ENCODE peak calls at places on chromosomes 16 and 17, in six cellular contexts. P is DND-41, D is astrocyte of the spinal cord, H is hepatocyte, Q is nephron progenitor cell, X is tibial nerve. M is an unnamed sample.

GRCh38 chr17:57609878-57610270 is 135.2 kb downstream of the CCDC182 start:
- DNase-seq in Q (no peak), H (no peak), X (no peak), D (no peak), P (no peak), M (no peak)

GRCh38 chr16:51141541-51141940 is 9.5 kb downstream of the SALL1 start:
- DNase-seq in H (no peak), Q (no peak), D (no peak), P (no peak), X (no peak), M (no peak)

GRCh38 chr17:14297161-14297851 is 3.6 kb upstream of the HS3ST3B1 start:
- DNase-seq in D (peak), H (peak), X (no peak), P (no peak), Q (peak), M (peak)

GRCh38 chr16:490768-491167 is 36.7 kb upstream of the CAPN15 start:
- DNase-seq in Q (no peak), D (no peak), H (no peak), P (no peak), X (no peak), M (no peak)

GRCh38 chr16:61595605-61596004 is 440.6 kb downstream of the CDH8 start:
- DNase-seq in P (no peak), D (no peak), Q (no peak), H (peak), X (no peak), M (no peak)

GRCh38 chr16:66247516-66248089 is 118.9 kb upstream of the CDH5 start:
- DNase-seq in Q (no peak), P (no peak), H (peak), D (peak), X (peak), M (no peak)

GRCh38 chr17:66965801-66966528 is 1.5 kb downstream of the CACNG4 start:
- DNase-seq in P (no peak), Q (peak), X (no peak), D (no peak), H (peak), M (no peak)

GRCh38 chr16:11539635-11540034 is 47.1 kb downstream of the LITAF start:
- DNase-seq in Q (no peak), D (no peak), H (no peak), P (no peak), X (no peak), M (no peak)

GRCh38 chr17:58109197-58109596 is 26.0 kb downstream of the DYNLL2 start:
- DNase-seq in Q (no peak), H (no peak), P (no peak), D (no peak), X (no peak), M (no peak)

GRCh38 chr16:12462690-12463646 is 340.7 kb downstream of the CPPED1 start:
- DNase-seq in Q (no peak), D (peak), P (no peak), H (no peak), X (no peak), M (no peak)

GRCh38 chr16:1019234-1019933 is 37.8 kb downstream of the SOX8 start:
- DNase-seq in D (peak), Q (no peak), X (peak), P (no peak), H (no peak), M (no peak)

GRCh38 chr17:68458260-68459029 is 1.1 kb upstream of the WIPI1 start:
- DNase-seq in Q (no peak), H (no peak), X (no peak), D (no peak), P (no peak), M (no peak)

GRCh38 chr17:61352408-61352770 is 47.3 kb upstream of the TBX2 start:
- DNase-seq in D (no peak), P (no peak), Q (no peak), X (no peak), H (no peak), M (no peak)

GRCh38 chr17:37054894-37055293 is 106.1 kb downstream of the AATF start:
- DNase-seq in H (no peak), P (no peak), X (no peak), D (no peak), Q (no peak), M (no peak)

GRCh38 chr17:59632398-59632797 is 12.7 kb downstream of the CLTC start:
- DNase-seq in P (no peak), D (no peak), Q (no peak), X (no peak), H (no peak), M (no peak)

GRCh38 chr16:79899316-79900110 is 299.0 kb upstream of the MAF start:
- DNase-seq in D (no peak), Q (no peak), P (no peak), X (no peak), H (peak), M (no peak)

GRCh38 chr17:3848229-3848628 is 2.2 kb upstream of the NCBP3 start:
- DNase-seq in Q (no peak), D (no peak), H (no peak), X (no peak), P (no peak), M (no peak)

GRCh38 chr16:84284168-84284722 is 10.4 kb upstream of the WFDC1 start:
- DNase-seq in P (no peak), H (peak), D (no peak), Q (peak), X (peak), M (no peak)

GRCh38 chr17:4386406-4386805 is 19.9 kb upstream of the UBE2G1 start:
- DNase-seq in D (no peak), X (no peak), P (no peak), H (no peak), Q (no peak), M (no peak)

GRCh38 chr17:511833-512251 is 159.2 kb upstream of the RPH3AL start:
- DNase-seq in Q (no peak), X (no peak), H (no peak), P (no peak), D (no peak), M (no peak)

GRCh38 chr16:85995591-85996461 is 96.9 kb downstream of the IRF8 start:
- DNase-seq in Q (no peak), X (no peak), P (no peak), D (no peak), H (peak), M (no peak)

GRCh38 chr17:11638700-11639265 is 40.5 kb downstream of the DNAH9 start:
- DNase-seq in H (no peak), Q (no peak), P (no peak), D (no peak), X (no peak), M (no peak)

GRCh38 chr17:41620583-41621434 is 3.6 kb downstream of the KRT17 start:
- DNase-seq in P (no peak), H (no peak), Q (no peak), D (no peak), X (no peak), M (no peak)

GRCh38 chr17:75268931-75269330 is 2.1 kb downstream of the MIF4GD start:
- DNase-seq in D (no peak), H (no peak), P (no peak), X (no peak), Q (no peak), M (no peak)

GRCh38 chr17:75266315-75267145 is 4.5 kb downstream of the MIF4GD start:
- DNase-seq in Q (no peak), H (no peak), P (no peak), X (no peak), D (no peak), M (no peak)

GRCh38 chr17:75265614-75266314 is 4.1 kb downstream of the MRPS7 start:
- DNase-seq in P (no peak), D (no peak), Q (no peak), X (no peak), H (no peak), M (no peak)

GRCh38 chr17:75267146-75267402 is 4.0 kb downstream of the MIF4GD start:
- DNase-seq in D (no peak), Q (no peak), P (no peak), H (no peak), X (no peak), M (no peak)

GRCh38 chr17:75267403-75268232 is 3.4 kb downstream of the MIF4GD start:
- DNase-seq in X (no peak), Q (peak), H (peak), D (no peak), P (no peak), M (no peak)
- TF ChIP-seq CTCF in X (no peak), Q (peak), H (peak), D (no peak), P (no peak), M (peak)

GRCh38 chr17:65231086-65231485 is 93.9 kb downstream of the RGS9 start:
- DNase-seq in P (no peak), X (no peak), Q (no peak), D (no peak), H (no peak), M (no peak)
- TF ChIP-seq CTCF in P (peak), X (no peak), Q (no peak), D (no peak), H (no peak), M (no peak)

GRCh38 chr17:75587718-75588545 is at the start of gene MYO15B:
- DNase-seq in Q (peak), X (no peak), P (peak), H (peak), D (peak), M (peak)
- TF ChIP-seq CTCF in Q (peak), X (peak), P (peak), H (peak), D (no peak), M (peak)

DNA sequence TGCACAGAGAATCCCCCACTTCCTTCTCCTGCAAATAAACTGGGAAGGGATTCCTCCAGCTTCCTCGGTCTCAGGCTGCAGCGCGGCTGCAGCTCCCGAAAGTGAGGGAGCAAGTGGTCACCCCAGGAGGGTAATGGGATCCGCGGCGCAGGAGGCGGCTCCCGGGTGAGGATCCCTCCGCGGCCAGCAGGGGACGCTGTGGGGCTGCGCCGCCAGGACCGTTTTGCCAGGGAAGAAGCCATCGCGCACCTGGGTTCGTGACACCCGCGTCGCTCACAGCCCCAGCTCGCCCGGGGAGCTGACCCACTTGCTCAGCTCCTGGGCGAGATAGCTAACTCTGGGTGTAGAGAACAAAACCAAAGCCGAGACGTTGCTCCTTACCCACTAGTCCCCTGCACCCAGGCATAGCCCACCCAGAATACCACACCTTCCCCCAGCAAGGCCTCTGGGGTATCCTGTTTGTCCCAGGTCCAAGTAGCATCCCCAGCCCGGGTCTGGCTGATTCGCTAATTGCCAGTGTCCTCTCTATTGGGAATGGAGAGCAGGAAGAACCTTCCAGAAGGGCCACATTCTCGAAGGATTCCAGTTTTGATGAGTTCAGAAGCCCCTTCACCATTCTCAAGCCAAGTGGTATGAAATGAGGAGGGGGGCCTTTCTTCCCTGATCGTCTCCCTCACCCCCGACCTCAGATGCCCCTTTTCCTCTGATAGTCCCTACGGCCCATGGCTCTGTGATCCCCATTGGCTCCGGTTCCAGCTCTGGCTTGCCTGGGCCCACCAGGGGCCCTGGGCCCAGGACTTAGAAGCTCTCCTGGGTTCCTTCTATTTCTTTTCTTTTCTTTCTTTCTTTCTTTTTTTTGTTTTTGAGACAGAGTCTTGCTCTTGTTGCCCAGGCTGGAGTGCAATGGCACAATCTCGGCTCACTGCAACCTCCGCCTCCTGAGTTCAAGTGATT is 14.1 kb downstream of the CYGB start:
- DNase-seq in P (peak), D (no peak), X (no peak), H (peak), Q (peak), M (peak)
- TF ChIP-seq CTCF in P (peak), D (peak), X (peak), H (peak), Q (peak), M (peak)

DNA sequence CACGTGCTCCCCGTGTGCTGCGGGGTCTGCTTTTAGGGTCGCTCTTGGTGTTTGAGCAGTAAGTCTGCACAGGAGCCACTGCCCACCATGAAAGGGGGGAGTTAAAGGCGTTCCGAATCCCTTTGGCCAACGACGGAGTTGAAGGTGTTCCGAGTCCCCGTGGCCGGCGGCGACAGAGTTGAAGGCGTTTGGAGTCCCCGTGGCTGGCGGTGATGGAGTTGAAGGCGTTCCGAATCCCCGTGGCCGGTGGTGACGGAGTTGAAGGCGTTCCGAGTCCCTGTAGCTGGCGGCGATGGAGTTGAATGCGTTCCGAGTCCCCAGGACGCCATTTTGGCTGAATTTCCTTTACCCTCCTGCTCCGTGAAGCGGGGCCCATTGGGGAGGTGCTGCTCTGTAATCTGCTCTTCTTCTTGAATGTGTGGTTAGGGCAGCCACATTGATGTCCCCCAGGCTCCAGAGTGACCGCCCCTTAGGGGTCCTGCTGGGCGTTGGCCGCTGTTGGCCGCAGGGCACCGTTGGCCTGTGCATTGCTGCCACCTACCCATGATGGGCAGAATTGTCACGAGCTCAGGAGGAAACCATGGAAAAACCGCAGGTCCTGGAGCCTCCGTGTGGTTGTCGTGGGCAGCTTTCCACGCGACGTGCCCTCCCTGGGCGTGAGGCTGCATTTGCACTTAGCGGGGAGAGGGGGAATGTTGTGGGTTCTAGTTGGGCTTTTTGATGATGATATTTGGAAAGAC is 73.7 kb upstream of the ZNF750 start:
- DNase-seq in P (no peak), X (no peak), Q (no peak), H (no peak), D (no peak), M (no peak)
- TF ChIP-seq CTCF in P (peak), X (no peak), Q (no peak), H (peak), D (peak), M (peak)

DNA sequence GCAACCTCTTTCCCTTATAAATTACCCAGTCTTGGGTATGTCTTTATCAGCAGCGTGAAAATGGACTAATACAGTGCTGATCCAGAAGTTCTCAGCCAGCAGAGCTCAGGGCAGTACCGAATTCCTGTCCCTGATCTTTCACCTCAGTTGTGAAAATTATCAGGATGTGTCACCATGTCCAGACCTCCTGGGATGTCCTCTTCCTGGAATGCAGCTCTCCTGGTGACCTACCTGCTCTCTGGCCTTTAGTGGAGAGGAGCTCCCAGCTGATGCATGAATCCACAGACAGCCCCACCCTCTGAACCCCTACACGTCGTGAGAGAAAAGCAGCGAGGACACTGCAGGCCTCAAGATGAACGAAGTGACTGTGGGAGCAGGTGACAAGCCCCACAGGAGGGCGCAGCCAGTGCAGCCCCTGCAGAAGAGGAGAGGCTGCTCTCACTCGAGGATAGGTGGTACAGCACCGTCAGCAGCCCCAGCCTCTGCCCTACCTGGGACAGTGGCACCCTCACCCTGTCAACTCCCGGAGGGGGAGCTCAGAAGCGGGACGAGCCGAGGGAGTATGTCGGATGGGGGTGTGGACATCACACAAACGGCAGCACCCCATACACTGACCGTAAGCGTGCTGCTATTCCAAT is 22.0 kb upstream of the C16orf95 start:
- DNase-seq in H (no peak), P (no peak), D (no peak), Q (no peak), X (no peak), M (no peak)
- TF ChIP-seq CTCF in H (no peak), P (no peak), D (no peak), Q (no peak), X (no peak), M (no peak)

DNA sequence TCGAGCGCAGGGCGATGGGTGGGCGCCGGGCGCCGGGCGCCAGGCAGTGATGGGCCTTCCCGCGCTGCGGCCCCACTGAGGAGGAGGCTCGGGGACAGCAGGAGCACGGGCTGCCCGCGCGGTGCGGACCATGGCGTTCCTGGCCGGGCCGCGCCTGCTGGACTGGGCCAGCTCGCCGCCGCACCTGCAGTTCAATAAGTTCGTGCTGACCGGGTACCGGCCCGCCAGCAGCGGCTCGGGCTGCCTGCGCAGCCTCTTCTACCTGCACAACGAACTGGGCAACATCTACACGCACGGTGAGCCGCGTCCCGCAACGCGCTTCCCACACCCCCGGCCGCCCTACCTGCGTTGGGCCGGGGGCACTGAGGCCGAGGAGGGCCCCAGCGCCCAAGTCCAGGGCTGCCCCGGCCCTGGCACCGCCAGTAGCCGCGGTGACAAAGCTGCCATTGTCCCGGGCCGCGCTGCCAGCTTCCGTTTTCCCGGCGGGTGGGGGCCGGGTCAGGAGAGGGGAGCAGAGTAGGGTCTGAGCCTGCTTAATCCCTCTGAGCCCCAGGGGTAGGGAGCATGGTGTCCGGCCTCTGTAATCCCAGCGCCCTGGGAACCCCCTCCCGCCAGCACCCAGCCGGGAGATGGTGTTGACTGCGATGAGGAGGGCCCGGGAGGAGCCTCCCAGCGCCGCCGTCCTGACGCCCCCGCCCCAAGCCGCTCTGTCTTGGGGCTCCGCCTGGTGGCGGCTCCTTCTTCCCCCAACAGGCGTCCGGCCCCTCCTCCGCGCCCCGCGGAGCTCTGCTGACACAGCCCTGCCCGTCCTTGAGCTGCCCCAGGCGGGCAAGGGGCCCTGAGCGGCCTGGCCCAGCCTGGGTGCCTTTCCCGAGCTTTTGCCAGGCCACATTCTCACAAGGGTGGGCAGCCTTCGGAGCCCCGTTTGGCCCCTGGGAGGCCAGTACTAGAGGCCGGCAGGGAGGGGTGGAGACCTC is 685 bp downstream of the PAQR4 start:
- DNase-seq in H (peak), Q (peak), X (no peak), D (peak), P (peak), M (peak)
- TF ChIP-seq CTCF in H (peak), Q (no peak), X (peak), D (peak), P (peak), M (peak)

GRCh38 chr17:79045001-79045729 is 21.2 kb downstream of the C1QTNF1 start:
- DNase-seq in D (no peak), P (no peak), X (no peak), H (no peak), Q (no peak), M (no peak)
- TF ChIP-seq CTCF in D (no peak), P (no peak), X (no peak), H (no peak), Q (no peak), M (no peak)